ENCODE peak calls at places on chromosomes 11 and 22, in ten cellular contexts. H is choroid plexus epithelial cell, P is psoas muscle, D is right lobe of liver, X is cardiac muscle cell, M is fibroblast of pulmonary artery, O is A549, B is PC-3, E is fibroblast of the aortic adventitia, I is mucosa of descending colon. N is an unnamed sample.
A peak's percentile ranks its signal among the peaks of the same experiment; 100 is the strongest.

GRCh38 chr11:111320728-111321568 is 22.6 kb downstream of the POU2AF3 start:
- DNase-seq in H (peak; percentile 31), P (no peak), D (peak; percentile 39), X (peak; percentile 36), M (no peak), O (no peak), B (no peak), E (peak; percentile 69), I (no peak), N (peak; percentile 20)

GRCh38 chr11:20000393-20001134 is 159.7 kb downstream of the DBX1 start:
- DNase-seq in H (no peak), P (no peak), D (peak; percentile 32), X (peak; percentile 91), M (no peak), O (no peak), B (no peak), E (no peak), I (no peak), N (no peak)

GRCh38 chr11:61413496-61413895 is 16.3 kb downstream of the CPSF7 start:
- DNase-seq in H (no peak), P (no peak), D (no peak), X (no peak), M (peak; percentile 13), O (no peak), B (no peak), E (peak; percentile 80), I (no peak), N (peak; percentile 52)

GRCh38 chr22:17705565-17706450 is 67.3 kb downstream of the BCL2L13 start:
- DNase-seq in H (no peak), P (no peak), D (no peak), X (no peak), M (no peak), O (no peak), B (peak; percentile 55), E (no peak), I (no peak), N (no peak)

GRCh38 chr11:3982431-3982830 is 112.2 kb upstream of the RRM1 start:
- DNase-seq in H (no peak), P (no peak), D (no peak), X (no peak), M (no peak), O (no peak), B (no peak), E (no peak), I (no peak), N (no peak)

GRCh38 chr11:31240340-31240904 is 129.1 kb downstream of the DCDC1 start:
- DNase-seq in H (peak; percentile 78), P (no peak), D (no peak), X (peak; percentile 70), M (peak; percentile 69), O (peak; percentile 5), B (peak; percentile 63), E (peak; percentile 48), I (no peak), N (peak; percentile 30)

GRCh38 chr22:47056361-47056760 is 293.9 kb downstream of the TBC1D22A start:
- DNase-seq in H (no peak), P (no peak), D (peak; percentile 4), X (no peak), M (no peak), O (no peak), B (no peak), E (no peak), I (no peak), N (no peak)

GRCh38 chr22:27791494-27792241 is 9.9 kb downstream of the MN1 start:
- DNase-seq in H (no peak), P (no peak), D (no peak), X (no peak), M (no peak), O (no peak), B (no peak), E (no peak), I (no peak), N (no peak)

GRCh38 chr11:1830500-1831223 is 4.1 kb upstream of the SYT8 start:
- DNase-seq in H (no peak), P (no peak), D (peak; percentile 80), X (no peak), M (no peak), O (no peak), B (no peak), E (no peak), I (peak; percentile 89), N (no peak)

GRCh38 chr22:16922076-16922475 is 85.9 kb downstream of the GAB4 start:
- DNase-seq in H (no peak), P (no peak), D (no peak), X (no peak), M (no peak), O (no peak), B (no peak), E (no peak), I (no peak), N (no peak)

GRCh38 chr11:32874144-32874543 is 18.5 kb upstream of the QSER1 start:
- DNase-seq in H (no peak), P (no peak), D (no peak), X (no peak), M (no peak), O (no peak), B (peak; percentile 50), E (no peak), I (no peak), N (no peak)

GRCh38 chr11:119355091-119355843 is 8.8 kb upstream of the MFRP start:
- DNase-seq in H (no peak), P (no peak), D (no peak), X (no peak), M (no peak), O (no peak), B (no peak), E (no peak), I (no peak), N (no peak)

GRCh38 chr22:40618400-40618799 is 18.1 kb downstream of the MRTFA start:
- DNase-seq in H (no peak), P (no peak), D (no peak), X (no peak), M (no peak), O (no peak), B (no peak), E (no peak), I (no peak), N (no peak)

GRCh38 chr11:117057727-117058126 is 40.5 kb downstream of the SIK3 start:
- DNase-seq in H (no peak), P (no peak), D (no peak), X (no peak), M (no peak), O (no peak), B (no peak), E (no peak), I (no peak), N (no peak)

GRCh38 chr11:47067401-47067800 is 109.3 kb downstream of the ARFGAP2 start:
- DNase-seq in H (peak; percentile 6), P (no peak), D (no peak), X (no peak), M (no peak), O (no peak), B (no peak), E (no peak), I (no peak), N (no peak)

GRCh38 chr22:23704062-23704461 is 13.2 kb downstream of the RGL4 start:
- DNase-seq in H (no peak), P (no peak), D (no peak), X (no peak), M (no peak), O (no peak), B (no peak), E (no peak), I (no peak), N (no peak)

GRCh38 chr11:44861829-44862545 is 88.7 kb downstream of the TP53I11 start:
- DNase-seq in H (peak; percentile 99), P (peak; percentile 68), D (peak; percentile 49), X (peak; percentile 72), M (peak; percentile 98), O (peak; percentile 94), B (peak; percentile 97), E (peak; percentile 97), I (peak; percentile 67), N (peak; percentile 99)
- H3K4me3 ChIP-seq in H (no peak overlapping the region), P (no peak overlapping the region), D (no peak overlapping the region), X (no peak overlapping the region), M (no peak overlapping the region), O (no peak overlapping the region), B (no peak overlapping the region), E (no peak overlapping the region), I (no peak overlapping the region), N (peak overlapping the region; percentile 12)

GRCh38 chr11:126465573-126466287 is 110.2 kb downstream of the ST3GAL4 start:
- DNase-seq in H (no peak), P (no peak), D (no peak), X (no peak), M (no peak), O (no peak), B (no peak), E (no peak), I (no peak), N (no peak)
- TF ChIP-seq CTCF in H (no peak), P (no peak), D (no peak), X (no peak), M (no peak), O (no peak), B (no peak), E (no peak), I (no peak), N (no peak)

DNA sequence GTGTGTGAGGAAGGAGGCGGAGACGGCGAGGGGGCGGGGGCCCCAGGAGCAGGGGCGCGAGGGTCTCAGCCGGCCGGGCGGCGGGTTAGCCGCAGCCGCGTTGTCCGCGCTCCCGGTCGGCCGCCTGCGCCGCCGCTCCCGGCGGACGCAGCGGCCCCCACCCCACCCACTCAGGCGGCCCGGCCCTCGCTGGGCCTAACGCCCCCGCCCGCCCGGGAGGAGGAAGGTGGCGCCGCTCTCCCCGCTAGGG is at the start of gene FCHSD2:
- DNase-seq in H (no peak), P (no peak), D (peak; percentile 80), X (no peak), M (no peak), O (no peak), B (no peak), E (no peak), I (no peak), N (no peak)
- H3K4me3 ChIP-seq in H (peak within 1 kb of the TSS; percentile 92), P (peak within 1 kb of the TSS; percentile 78), D (peak within 1 kb of the TSS; percentile 75), X (peak within 1 kb of the TSS; percentile 52), M (peak within 1 kb of the TSS; percentile 94), O (peak within 1 kb of the TSS; percentile 97), B (peak within 1 kb of the TSS; percentile 87), E (peak within 1 kb of the TSS; percentile 90), I (peak within 1 kb of the TSS; percentile 82), N (peak within 1 kb of the TSS; percentile 87)

GRCh38 chr11:34940026-34940677 is 23.7 kb downstream of the PDHX start:
- DNase-seq in H (peak; percentile 77), P (no peak), D (no peak), X (no peak), M (peak; percentile 16), O (no peak), B (no peak), E (peak; percentile 66), I (no peak), N (peak; percentile 82)
- TF ChIP-seq CTCF in H (peak; percentile 31), P (no peak), D (no peak), X (no peak), M (no peak), O (peak; percentile 20), B (peak; percentile 39), E (no peak), I (no peak), N (peak; percentile 11)